ENCODE peak calls at places on chromosomes 16 and 17, in five cellular contexts. U is pancreas, H is MG63, T is IMR-90, L is tibial nerve. B is an unnamed sample.

GRCh38 chr16:11503566-11503965 is 83.2 kb downstream of the LITAF start:
- DNase-seq in U (no peak), H (no peak), T (no peak), L (no peak), B (no peak)

GRCh38 chr16:85724126-85724879 is 26.6 kb downstream of the C16orf74 start:
- DNase-seq in U (no peak), H (no peak), T (no peak), L (no peak), B (no peak)

GRCh38 chr16:84033251-84034195 is 9.1 kb downstream of the SLC38A8 start:
- DNase-seq in U (no peak), H (no peak), T (no peak), L (no peak), B (no peak)

GRCh38 chr16:85595299-85595661 is 17.8 kb upstream of the GSE1 start:
- DNase-seq in U (no peak), H (no peak), T (no peak), L (no peak), B (no peak)

GRCh38 chr17:11485336-11485735 is 112.9 kb upstream of the DNAH9 start:
- DNase-seq in U (no peak), H (no peak), T (no peak), L (no peak), B (no peak)

GRCh38 chr17:70119961-70120360 is 44.9 kb downstream of the KCNJ16 start:
- DNase-seq in U (no peak), H (peak; percentile 42), T (no peak), L (no peak), B (no peak)

GRCh38 chr17:78722101-78722761 is 59.8 kb downstream of the CYTH1 start:
- DNase-seq in U (no peak), H (no peak), T (no peak), L (no peak), B (no peak)

GRCh38 chr17:42407289-42407836 is 15.7 kb downstream of the CAVIN1 start:
- DNase-seq in U (peak; percentile 89), H (peak; percentile 82), T (peak; percentile 39), L (peak; percentile 71), B (peak; percentile 27)

GRCh38 chr16:29680180-29680598 is 1.2 kb downstream of the QPRT start:
- DNase-seq in U (no peak), H (no peak), T (no peak), L (no peak), B (no peak)

GRCh38 chr17:62968445-62968923 is 2.4 kb downstream of the TANC2 start:
- DNase-seq in U (peak; percentile 40), H (peak; percentile 54), T (peak; percentile 94), L (peak; percentile 49), B (no peak)

GRCh38 chr17:61412860-61413653 is 13.4 kb downstream of the TBX2 start:
- DNase-seq in U (no peak), H (peak; percentile 53), T (no peak), L (no peak), B (no peak)

GRCh38 chr17:58005728-58006562 is 1.1 kb downstream of the SRSF1 start:
- DNase-seq in U (no peak), H (no peak), T (no peak), L (no peak), B (no peak)

GRCh38 chr16:66924527-66925321 is 611 bp downstream of the RRAD start:
- DNase-seq in U (no peak), H (peak; percentile 33), T (no peak), L (no peak), B (peak; percentile 40)

GRCh38 chr16:50671644-50672260 is 9.4 kb downstream of the SNX20 start:
- DNase-seq in U (no peak), H (no peak), T (peak; percentile 16), L (no peak), B (no peak)

GRCh38 chr17:31531336-31532160 is 140.1 kb downstream of the RAB11FIP4 start:
- DNase-seq in U (no peak), H (no peak), T (no peak), L (no peak), B (no peak)

GRCh38 chr16:1374418-1375297 is 22.9 kb downstream of the GNPTG start:
- DNase-seq in U (no peak), H (peak; percentile 28), T (no peak), L (no peak), B (no peak)

GRCh38 chr17:60390223-60390622 is 1.7 kb downstream of the USP32 start:
- DNase-seq in U (no peak), H (peak; percentile 46), T (peak; percentile 47), L (no peak), B (no peak)

GRCh38 chr17:27690882-27691281 is 59.9 kb downstream of the LGALS9 start:
- DNase-seq in U (no peak), H (no peak), T (no peak), L (no peak), B (no peak)

GRCh38 chr16:59090501-59090900 is 356.4 kb upstream of the GOT2 start:
- DNase-seq in U (no peak), H (peak; percentile 14), T (no peak), L (no peak), B (no peak)

GRCh38 chr16:11274964-11275363 is 1.3 kb downstream of the PRM2 start:
- DNase-seq in U (no peak), H (no peak), T (no peak), L (no peak), B (no peak)

DNA sequence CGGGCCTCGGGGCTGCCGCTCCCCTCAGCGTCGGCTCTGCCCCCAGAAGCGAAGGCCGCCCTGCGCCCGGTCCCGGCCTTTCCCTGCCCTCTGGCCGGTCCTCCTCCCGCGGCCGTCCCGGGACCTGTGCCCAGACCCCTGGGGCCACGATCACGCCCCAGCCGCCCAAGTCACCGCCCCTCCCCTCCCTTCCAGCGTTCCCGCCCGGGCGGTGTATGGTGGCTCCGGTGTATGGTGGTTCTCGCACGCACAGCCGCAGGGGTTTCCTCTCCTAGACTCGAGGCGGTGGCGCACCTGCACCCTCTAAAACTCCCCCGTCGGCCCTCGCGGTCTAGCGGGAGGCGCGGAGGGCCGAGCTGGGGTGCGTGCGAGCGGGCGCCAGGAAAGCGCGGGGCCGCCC is 10.0 kb downstream of the TIGD7 start:
- DNase-seq in U (no peak), H (no peak), T (no peak), L (no peak), B (no peak)
- H3K9me3 ChIP-seq in U (no peaks in the 10 kb centered on the region), H (peaks cover 61% of the 10 kb centered on the region), T (peaks cover 62% of the 10 kb centered on the region), L (peaks cover 1% of the 10 kb centered on the region), B (peaks cover 19% of the 10 kb centered on the region)

GRCh38 chr16:24848065-24848464 is 2.3 kb downstream of the SLC5A11 start:
- DNase-seq in U (no peak), H (peak; percentile 87), T (peak; percentile 82), L (no peak), B (no peak)

GRCh38 chr16:24846548-24847357 is 990 bp downstream of the SLC5A11 start:
- DNase-seq in U (no peak), H (no peak), T (no peak), L (no peak), B (no peak)

GRCh38 chr16:24844101-24845030 is 1.4 kb upstream of the SLC5A11 start:
- DNase-seq in U (no peak), H (peak; percentile 18), T (peak; percentile 28), L (no peak), B (no peak)

GRCh38 chr16:24847358-24847664 is 1.5 kb downstream of the SLC5A11 start:
- DNase-seq in U (no peak), H (no peak), T (no peak), L (no peak), B (no peak)

DNA sequence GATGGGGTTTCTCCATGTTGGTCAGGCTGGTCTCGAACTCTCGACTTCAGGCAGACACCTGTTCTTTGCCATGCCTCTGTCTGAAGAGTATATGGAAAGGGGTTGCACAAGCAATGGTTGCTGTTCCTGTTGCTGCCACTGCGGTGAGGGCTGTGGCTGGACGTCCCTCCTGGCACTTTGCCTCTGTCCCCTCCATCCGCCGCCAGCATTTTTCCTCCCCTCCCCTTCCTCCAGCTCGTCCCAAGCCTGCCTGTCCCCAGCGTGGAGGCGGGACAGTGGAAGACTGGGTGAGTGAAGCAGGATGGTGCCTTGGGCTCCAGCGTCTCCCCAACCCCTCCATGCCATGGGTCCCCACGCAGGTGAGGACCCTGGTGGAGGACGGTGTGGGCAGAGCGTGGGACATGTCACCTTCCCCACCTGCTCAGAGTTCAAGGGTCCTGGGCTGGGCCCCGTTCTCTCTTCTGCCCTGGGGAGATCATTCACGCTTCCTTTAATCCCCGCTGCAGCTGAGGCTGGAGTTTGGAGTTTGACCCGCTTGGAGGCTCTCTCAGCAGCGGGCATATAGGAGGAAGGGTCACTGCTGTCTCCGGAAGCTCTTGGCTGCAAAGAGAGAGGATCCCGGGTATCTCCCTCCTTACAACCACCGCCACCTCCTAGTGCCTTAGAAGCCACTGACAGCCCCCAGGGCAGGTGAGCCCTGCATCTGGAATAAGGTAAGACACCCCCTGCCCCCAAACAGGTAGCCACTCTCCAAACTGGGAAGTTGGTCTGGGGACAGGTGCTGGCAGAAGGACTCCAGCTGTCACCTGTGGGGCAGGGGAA is at the start of gene SLC5A11:
- DNase-seq in U (no peak), H (no peak), T (no peak), L (no peak), B (no peak)
- H3K9me3 ChIP-seq in U (no peaks in the 10 kb centered on the region), H (no peaks in the 10 kb centered on the region), T (no peaks in the 10 kb centered on the region), L (no peaks in the 10 kb centered on the region), B (no peaks in the 10 kb centered on the region)

DNA sequence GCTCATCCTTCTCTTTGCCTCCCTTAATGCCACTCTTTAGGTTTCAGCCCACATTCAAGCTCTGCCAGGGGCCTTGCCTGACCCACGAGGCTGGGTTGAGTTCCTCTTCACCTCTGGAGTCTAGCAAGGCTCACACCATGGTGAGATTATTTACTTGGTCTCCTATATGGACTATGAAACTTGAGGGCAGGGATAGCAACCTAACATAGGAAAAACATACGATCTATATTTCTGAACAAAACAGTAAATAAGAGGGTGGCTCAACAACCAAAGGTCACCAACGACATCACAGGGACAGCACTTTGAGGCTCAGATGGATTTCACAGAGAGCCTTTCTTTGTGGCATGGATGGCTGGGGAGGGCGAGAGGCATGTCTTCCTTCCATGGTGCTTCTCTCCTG is 197.0 kb downstream of the MAF start:
- DNase-seq in U (no peak), H (no peak), T (no peak), L (no peak), B (no peak)
- H3K9me3 ChIP-seq in U (no peaks in the 10 kb centered on the region), H (no peaks in the 10 kb centered on the region), T (peaks cover 29% of the 10 kb centered on the region), L (no peaks in the 10 kb centered on the region), B (no peaks in the 10 kb centered on the region)

DNA sequence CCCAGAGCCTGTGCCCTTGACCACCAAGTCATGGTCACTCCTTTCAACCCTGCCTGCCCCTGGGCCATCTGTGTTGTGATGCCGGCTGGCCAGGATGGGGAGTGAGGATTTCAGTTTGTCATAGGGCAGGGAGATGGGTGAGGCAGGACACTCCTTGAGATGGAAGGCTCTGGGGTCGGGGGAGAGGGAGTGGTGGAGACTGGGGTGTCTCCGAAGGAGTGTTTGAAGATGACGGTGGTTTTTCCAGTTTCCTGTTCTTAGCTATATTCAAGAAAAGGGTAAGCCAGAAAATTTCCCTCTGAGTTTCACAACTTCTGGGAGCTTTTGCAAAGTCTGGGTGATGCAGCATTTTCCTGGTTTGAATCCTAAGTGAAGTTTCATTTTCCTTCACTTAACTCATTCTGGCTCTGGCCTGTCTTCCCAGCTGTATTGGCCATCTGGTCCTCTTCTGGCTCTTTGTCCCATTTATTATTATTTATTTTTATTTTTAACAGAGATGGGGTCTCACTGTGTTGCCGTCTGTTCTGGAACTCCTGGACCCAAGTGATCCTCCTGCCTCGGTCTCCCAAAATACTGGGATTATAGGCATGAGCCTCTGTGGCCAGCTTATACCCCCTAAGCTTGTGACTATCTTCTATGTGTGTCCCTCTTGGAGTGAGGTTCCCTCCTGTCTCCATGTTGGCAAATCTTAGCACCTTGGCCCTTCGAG is 27.7 kb downstream of the ABCC1 start:
- DNase-seq in U (no peak), H (no peak), T (peak; percentile 84), L (peak; percentile 31), B (no peak)
- H3K9me3 ChIP-seq in U (no peaks in the 10 kb centered on the region), H (peaks cover 40% of the 10 kb centered on the region), T (peaks cover 10% of the 10 kb centered on the region), L (no peaks in the 10 kb centered on the region), B (no peaks in the 10 kb centered on the region)